ENCODE peak calls at places on chromosome 20, in seven cellular contexts. One of them, this sample, is unnamed.
A peak's percentile ranks its signal among the peaks of the same experiment; 100 is the strongest.

GRCh38 chr20:38426006-38426405 is 9.1 kb downstream of the SNHG17 start:
- DNase-seq in astrocyte: peak; percentile 91
- DNase-seq in left ventricle myocardium inferior: no peak
- DNase-seq in brain microvascular endothelial cell: peak; percentile 87
- DNase-seq in CD8-positive, alpha-beta T cell: no peak
- DNase-seq in dorsolateral prefrontal cortex: no peak
- DNase-seq in choroid plexus epithelial cell: peak; percentile 93
- DNase-seq in this sample: no peak

GRCh38 chr20:50216543-50217206 is 26.0 kb downstream of the CEBPB start:
- DNase-seq in astrocyte: no peak
- DNase-seq in left ventricle myocardium inferior: no peak
- DNase-seq in brain microvascular endothelial cell: no peak
- DNase-seq in CD8-positive, alpha-beta T cell: no peak
- DNase-seq in dorsolateral prefrontal cortex: no peak
- DNase-seq in choroid plexus epithelial cell: no peak
- DNase-seq in this sample: no peak

GRCh38 chr20:5834436-5835005 is 84.3 kb downstream of the SHLD1 start:
- DNase-seq in astrocyte: no peak
- DNase-seq in left ventricle myocardium inferior: no peak
- DNase-seq in brain microvascular endothelial cell: no peak
- DNase-seq in CD8-positive, alpha-beta T cell: no peak
- DNase-seq in dorsolateral prefrontal cortex: no peak
- DNase-seq in choroid plexus epithelial cell: peak; percentile 31
- DNase-seq in this sample: no peak

GRCh38 chr20:51775241-51775640 is 7.1 kb upstream of the ATP9A start:
- DNase-seq in astrocyte: no peak
- DNase-seq in left ventricle myocardium inferior: no peak
- DNase-seq in brain microvascular endothelial cell: no peak
- DNase-seq in CD8-positive, alpha-beta T cell: no peak
- DNase-seq in dorsolateral prefrontal cortex: no peak
- DNase-seq in choroid plexus epithelial cell: no peak
- DNase-seq in this sample: no peak

GRCh38 chr20:1618954-1619550 is 757 bp downstream of the SIRPB1 start:
- DNase-seq in astrocyte: no peak
- DNase-seq in left ventricle myocardium inferior: no peak
- DNase-seq in brain microvascular endothelial cell: no peak
- DNase-seq in CD8-positive, alpha-beta T cell: no peak
- DNase-seq in dorsolateral prefrontal cortex: no peak
- DNase-seq in choroid plexus epithelial cell: no peak
- DNase-seq in this sample: no peak

GRCh38 chr20:1338096-1338495 is 9.2 kb upstream of the SDCBP2 start:
- DNase-seq in astrocyte: no peak
- DNase-seq in left ventricle myocardium inferior: no peak
- DNase-seq in brain microvascular endothelial cell: no peak
- DNase-seq in CD8-positive, alpha-beta T cell: no peak
- DNase-seq in dorsolateral prefrontal cortex: no peak
- DNase-seq in choroid plexus epithelial cell: no peak
- DNase-seq in this sample: no peak

GRCh38 chr20:44643596-44644383 is 7.7 kb downstream of the ADA start:
- DNase-seq in astrocyte: peak; percentile 74
- DNase-seq in left ventricle myocardium inferior: peak; percentile 76
- DNase-seq in brain microvascular endothelial cell: peak; percentile 95
- DNase-seq in CD8-positive, alpha-beta T cell: peak; percentile 30
- DNase-seq in dorsolateral prefrontal cortex: no peak
- DNase-seq in choroid plexus epithelial cell: peak; percentile 93
- DNase-seq in this sample: no peak

GRCh38 chr20:16624106-16624505 is 50.9 kb upstream of the KIF16B start:
- DNase-seq in astrocyte: no peak
- DNase-seq in left ventricle myocardium inferior: no peak
- DNase-seq in brain microvascular endothelial cell: no peak
- DNase-seq in CD8-positive, alpha-beta T cell: no peak
- DNase-seq in dorsolateral prefrontal cortex: no peak
- DNase-seq in choroid plexus epithelial cell: no peak
- DNase-seq in this sample: no peak

GRCh38 chr20:58550661-58551060 is 35.5 kb upstream of the APCDD1L start:
- DNase-seq in astrocyte: peak; percentile 98
- DNase-seq in left ventricle myocardium inferior: no peak
- DNase-seq in brain microvascular endothelial cell: peak; percentile 77
- DNase-seq in CD8-positive, alpha-beta T cell: no peak
- DNase-seq in dorsolateral prefrontal cortex: no peak
- DNase-seq in choroid plexus epithelial cell: peak; percentile 96
- DNase-seq in this sample: no peak

GRCh38 chr20:4613184-4613583 is 108.5 kb upstream of the PRND start:
- DNase-seq in astrocyte: peak; percentile 66
- DNase-seq in left ventricle myocardium inferior: no peak
- DNase-seq in brain microvascular endothelial cell: no peak
- DNase-seq in CD8-positive, alpha-beta T cell: no peak
- DNase-seq in dorsolateral prefrontal cortex: no peak
- DNase-seq in choroid plexus epithelial cell: peak; percentile 20
- DNase-seq in this sample: no peak

GRCh38 chr20:38123021-38123587 is 42.0 kb downstream of the TGM2 start:
- DNase-seq in astrocyte: peak; percentile 68
- DNase-seq in left ventricle myocardium inferior: no peak
- DNase-seq in brain microvascular endothelial cell: no peak
- DNase-seq in CD8-positive, alpha-beta T cell: no peak
- DNase-seq in dorsolateral prefrontal cortex: no peak
- DNase-seq in choroid plexus epithelial cell: peak; percentile 78
- DNase-seq in this sample: no peak

GRCh38 chr20:31537116-31537858 is 23.0 kb downstream of the HM13 start:
- DNase-seq in astrocyte: no peak
- DNase-seq in left ventricle myocardium inferior: no peak
- DNase-seq in brain microvascular endothelial cell: no peak
- DNase-seq in CD8-positive, alpha-beta T cell: no peak
- DNase-seq in dorsolateral prefrontal cortex: no peak
- DNase-seq in choroid plexus epithelial cell: no peak
- DNase-seq in this sample: no peak

GRCh38 chr20:64142546-64142945 is 21.7 kb upstream of the MYT1 start:
- DNase-seq in astrocyte: no peak
- DNase-seq in left ventricle myocardium inferior: no peak
- DNase-seq in brain microvascular endothelial cell: no peak
- DNase-seq in CD8-positive, alpha-beta T cell: no peak
- DNase-seq in dorsolateral prefrontal cortex: no peak
- DNase-seq in choroid plexus epithelial cell: no peak
- DNase-seq in this sample: no peak

GRCh38 chr20:23636182-23636907 is 1.4 kb downstream of the CST3 start:
- DNase-seq in astrocyte: no peak
- DNase-seq in left ventricle myocardium inferior: no peak
- DNase-seq in brain microvascular endothelial cell: no peak
- DNase-seq in CD8-positive, alpha-beta T cell: no peak
- DNase-seq in dorsolateral prefrontal cortex: no peak
- DNase-seq in choroid plexus epithelial cell: no peak
- DNase-seq in this sample: no peak

GRCh38 chr20:62296724-62297448 is 5.9 kb upstream of the ADRM1 start:
- DNase-seq in astrocyte: no peak
- DNase-seq in left ventricle myocardium inferior: no peak
- DNase-seq in brain microvascular endothelial cell: no peak
- DNase-seq in CD8-positive, alpha-beta T cell: no peak
- DNase-seq in dorsolateral prefrontal cortex: no peak
- DNase-seq in choroid plexus epithelial cell: no peak
- DNase-seq in this sample: no peak

GRCh38 chr20:63253438-63254236 is 626 bp downstream of the NKAIN4 start:
- DNase-seq in astrocyte: no peak
- DNase-seq in left ventricle myocardium inferior: no peak
- DNase-seq in brain microvascular endothelial cell: no peak
- DNase-seq in CD8-positive, alpha-beta T cell: no peak
- DNase-seq in dorsolateral prefrontal cortex: no peak
- DNase-seq in choroid plexus epithelial cell: no peak
- DNase-seq in this sample: no peak

DNA sequence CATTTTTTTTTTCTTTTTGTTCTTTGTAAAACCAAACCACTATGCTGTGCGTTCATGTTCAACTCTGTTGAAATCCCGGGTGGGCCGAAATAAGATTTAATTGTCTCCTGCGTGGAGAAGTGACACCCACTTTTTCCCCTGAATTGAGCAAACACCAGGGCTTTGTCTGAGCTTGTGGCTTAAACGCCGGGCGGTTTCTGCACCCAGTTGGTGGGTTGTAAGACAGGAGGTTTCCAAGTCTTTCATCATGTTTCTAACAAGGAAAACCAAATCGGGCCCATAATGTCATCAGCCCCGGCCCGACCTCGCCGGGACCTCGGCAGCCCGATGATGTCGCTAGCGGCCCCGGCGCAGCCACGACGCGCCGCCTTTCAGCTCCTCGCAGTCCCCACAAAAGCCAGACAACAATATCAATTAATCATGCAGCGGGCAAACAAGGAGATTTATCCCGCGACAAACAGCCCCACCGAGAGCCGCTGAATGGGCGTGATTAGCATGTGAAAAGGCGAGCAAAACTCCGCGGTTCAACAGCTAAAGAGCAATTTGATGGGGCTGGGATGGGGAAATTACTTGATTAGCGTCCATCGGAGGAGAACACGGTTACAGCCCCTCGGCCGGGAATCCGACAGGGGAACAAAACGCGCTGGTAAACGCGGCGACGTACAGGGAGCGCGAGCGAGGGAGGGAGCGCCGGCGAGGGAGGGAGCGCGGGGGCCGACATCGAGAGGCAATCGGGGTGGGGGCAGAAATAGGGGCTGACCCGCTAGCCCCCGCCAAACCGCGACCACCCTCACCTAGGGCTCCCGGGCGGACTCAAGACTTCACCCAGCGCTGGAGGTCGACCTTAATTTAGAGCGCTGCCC is 5.3 kb downstream of the LINC00237 start:
- DNase-seq in astrocyte: no peak
- DNase-seq in left ventricle myocardium inferior: no peak
- DNase-seq in brain microvascular endothelial cell: no peak
- DNase-seq in CD8-positive, alpha-beta T cell: no peak
- DNase-seq in dorsolateral prefrontal cortex: no peak
- DNase-seq in choroid plexus epithelial cell: no peak
- DNase-seq in this sample: peak; percentile 15
- H3K4me3 ChIP-seq in astrocyte: peak overlapping the region; percentile 42
- H3K4me3 ChIP-seq in left ventricle myocardium inferior: peak overlapping the region; percentile 62
- H3K4me3 ChIP-seq in brain microvascular endothelial cell: no peak overlapping the region
- H3K4me3 ChIP-seq in CD8-positive, alpha-beta T cell: peak overlapping the region; percentile 66
- H3K4me3 ChIP-seq in dorsolateral prefrontal cortex: peak overlapping the region; percentile 71
- H3K4me3 ChIP-seq in choroid plexus epithelial cell: no peak overlapping the region
- H3K4me3 ChIP-seq in this sample: peak overlapping the region; percentile 54

DNA sequence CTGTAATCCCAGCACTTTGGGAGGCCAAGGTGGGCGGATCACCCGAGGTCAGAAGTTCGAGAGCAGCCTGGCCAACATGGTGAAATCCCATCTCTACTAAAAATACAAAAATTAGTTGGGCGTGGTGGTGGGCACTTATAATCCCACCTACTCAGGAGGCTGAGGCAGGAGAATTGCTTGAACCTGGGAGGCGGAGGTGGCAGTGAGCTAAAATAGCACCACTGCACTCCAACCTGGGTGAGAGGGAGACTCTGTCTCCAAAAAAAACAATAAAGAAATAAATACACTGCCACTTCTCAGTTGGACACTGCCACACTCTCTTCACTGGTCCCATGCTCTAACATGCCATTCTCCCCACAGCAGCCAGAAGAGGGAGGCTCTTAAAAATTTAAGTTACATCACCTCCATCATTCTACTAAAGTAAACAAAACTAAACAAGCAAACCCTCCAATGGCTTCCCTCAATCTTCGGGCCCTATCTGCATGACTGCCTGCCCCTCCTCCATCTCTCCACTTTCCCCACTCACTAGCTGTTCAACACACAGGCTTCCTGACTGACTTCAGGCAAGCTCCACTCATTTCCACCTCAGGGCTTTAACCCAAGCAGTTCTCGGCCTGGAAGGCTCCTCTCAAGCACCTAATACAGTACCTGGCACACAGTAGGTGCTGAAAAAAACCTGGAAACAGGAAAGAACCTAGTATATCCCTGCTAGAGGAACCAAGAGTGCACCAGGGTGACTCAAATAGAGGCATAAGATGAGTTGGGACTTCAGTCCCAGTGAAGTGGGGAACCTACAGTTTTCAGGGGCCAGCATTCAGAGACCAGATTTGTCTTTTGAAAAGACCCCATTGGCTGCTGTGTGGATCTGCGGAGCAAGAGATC is 3.0 kb downstream of the AHCY start:
- DNase-seq in astrocyte: no peak
- DNase-seq in left ventricle myocardium inferior: no peak
- DNase-seq in brain microvascular endothelial cell: no peak
- DNase-seq in CD8-positive, alpha-beta T cell: no peak
- DNase-seq in dorsolateral prefrontal cortex: no peak
- DNase-seq in choroid plexus epithelial cell: peak; percentile 30
- DNase-seq in this sample: no peak
- H3K4me3 ChIP-seq in astrocyte: no peak overlapping the region
- H3K4me3 ChIP-seq in left ventricle myocardium inferior: peak overlapping the region; percentile 88
- H3K4me3 ChIP-seq in brain microvascular endothelial cell: no peak overlapping the region
- H3K4me3 ChIP-seq in CD8-positive, alpha-beta T cell: no peak overlapping the region
- H3K4me3 ChIP-seq in dorsolateral prefrontal cortex: no peak overlapping the region
- H3K4me3 ChIP-seq in choroid plexus epithelial cell: no peak overlapping the region
- H3K4me3 ChIP-seq in this sample: no peak overlapping the region

GRCh38 chr20:21101453-21102251 is 4.5 kb downstream of the LINC00237 start:
- DNase-seq in astrocyte: no peak
- DNase-seq in left ventricle myocardium inferior: no peak
- DNase-seq in brain microvascular endothelial cell: no peak
- DNase-seq in CD8-positive, alpha-beta T cell: no peak
- DNase-seq in dorsolateral prefrontal cortex: no peak
- DNase-seq in choroid plexus epithelial cell: no peak
- DNase-seq in this sample: no peak
- H3K4me3 ChIP-seq in astrocyte: no peak overlapping the region
- H3K4me3 ChIP-seq in left ventricle myocardium inferior: peak overlapping the region; percentile 62
- H3K4me3 ChIP-seq in brain microvascular endothelial cell: no peak overlapping the region
- H3K4me3 ChIP-seq in CD8-positive, alpha-beta T cell: peak overlapping the region; percentile 66
- H3K4me3 ChIP-seq in dorsolateral prefrontal cortex: peak overlapping the region; percentile 71
- H3K4me3 ChIP-seq in choroid plexus epithelial cell: no peak overlapping the region
- H3K4me3 ChIP-seq in this sample: peak overlapping the region; percentile 44

GRCh38 chr20:41274152-41274551 is 43.4 kb downstream of the ZHX3 start:
- DNase-seq in astrocyte: no peak
- DNase-seq in left ventricle myocardium inferior: no peak
- DNase-seq in brain microvascular endothelial cell: no peak
- DNase-seq in CD8-positive, alpha-beta T cell: no peak
- DNase-seq in dorsolateral prefrontal cortex: no peak
- DNase-seq in choroid plexus epithelial cell: no peak
- DNase-seq in this sample: no peak

GRCh38 chr20:41278936-41279335 is 38.6 kb downstream of the ZHX3 start:
- DNase-seq in astrocyte: no peak
- DNase-seq in left ventricle myocardium inferior: no peak
- DNase-seq in brain microvascular endothelial cell: no peak
- DNase-seq in CD8-positive, alpha-beta T cell: no peak
- DNase-seq in dorsolateral prefrontal cortex: no peak
- DNase-seq in choroid plexus epithelial cell: peak; percentile 50
- DNase-seq in this sample: no peak

GRCh38 chr20:41275181-41275793 is 42.2 kb downstream of the ZHX3 start:
- DNase-seq in astrocyte: peak; percentile 76
- DNase-seq in left ventricle myocardium inferior: no peak
- DNase-seq in brain microvascular endothelial cell: peak; percentile 61
- DNase-seq in CD8-positive, alpha-beta T cell: no peak
- DNase-seq in dorsolateral prefrontal cortex: no peak
- DNase-seq in choroid plexus epithelial cell: peak; percentile 61
- DNase-seq in this sample: no peak

GRCh38 chr20:41277049-41277448 is 40.5 kb downstream of the ZHX3 start:
- DNase-seq in astrocyte: no peak
- DNase-seq in left ventricle myocardium inferior: no peak
- DNase-seq in brain microvascular endothelial cell: no peak
- DNase-seq in CD8-positive, alpha-beta T cell: no peak
- DNase-seq in dorsolateral prefrontal cortex: no peak
- DNase-seq in choroid plexus epithelial cell: no peak
- DNase-seq in this sample: no peak

DNA sequence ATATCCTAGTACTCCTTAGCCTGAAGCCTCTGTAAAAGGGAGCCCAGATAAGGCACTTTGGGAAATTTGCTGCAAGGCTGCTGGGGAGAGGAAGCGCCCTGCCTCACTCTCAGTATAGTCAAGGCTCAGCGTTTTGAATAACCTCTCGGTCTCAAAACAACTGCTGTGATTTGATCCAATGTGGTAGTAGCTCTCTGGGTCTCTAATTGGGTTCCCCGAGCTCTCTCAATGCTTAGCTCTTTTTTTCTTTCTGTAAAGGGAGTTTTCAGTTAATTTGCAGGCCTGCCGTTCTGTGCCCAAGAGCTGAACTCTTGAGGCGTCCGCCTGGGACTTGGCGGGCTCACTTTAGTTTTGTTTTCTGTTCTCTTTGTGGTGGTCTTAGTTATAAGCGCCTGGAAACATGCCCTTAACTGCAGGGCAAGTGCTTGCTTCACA is 41.2 kb downstream of the ZHX3 start:
- DNase-seq in astrocyte: no peak
- DNase-seq in left ventricle myocardium inferior: no peak
- DNase-seq in brain microvascular endothelial cell: no peak
- DNase-seq in CD8-positive, alpha-beta T cell: no peak
- DNase-seq in dorsolateral prefrontal cortex: no peak
- DNase-seq in choroid plexus epithelial cell: peak; percentile 61
- DNase-seq in this sample: no peak
- H3K4me3 ChIP-seq in astrocyte: no peak overlapping the region
- H3K4me3 ChIP-seq in left ventricle myocardium inferior: peak overlapping the region; percentile 36
- H3K4me3 ChIP-seq in brain microvascular endothelial cell: no peak overlapping the region
- H3K4me3 ChIP-seq in CD8-positive, alpha-beta T cell: no peak overlapping the region
- H3K4me3 ChIP-seq in dorsolateral prefrontal cortex: no peak overlapping the region
- H3K4me3 ChIP-seq in choroid plexus epithelial cell: no peak overlapping the region
- H3K4me3 ChIP-seq in this sample: no peak overlapping the region